ENCODE peak calls at places on chromosomes 4 and X, in five cellular contexts. D is astrocyte of the spinal cord, M is cardiac fibroblast, J is lung, R is SK-N-SH. I is an unnamed sample.

GRCh38 chr4:38860788-38861424 is 4.3 kb upstream of the TLR6 start:
- DNase-seq in D (no peak), J (peak), R (peak), M (peak), I (no peak)

GRCh38 chrX:71493111-71493613 is 39.7 kb upstream of the OGT start:
- DNase-seq in M (no peak), R (no peak), D (no peak), J (peak), I (no peak)

GRCh38 chr4:142549726-142550463 is 296.2 kb downstream of the INPP4B start:
- DNase-seq in R (no peak), M (peak), D (peak), J (no peak), I (peak)

GRCh38 chr4:103904126-103904525 is 184.3 kb upstream of the TACR3 start:
- DNase-seq in J (no peak), D (peak), M (no peak), R (no peak), I (peak)

GRCh38 chr4:128384765-128385164 is 97.2 kb upstream of the PGRMC2 start:
- DNase-seq in D (no peak), J (no peak), M (no peak), R (no peak), I (no peak)

GRCh38 chrX:143570747-143571146 is 53.5 kb upstream of the SPANXN3 start:
- DNase-seq in M (no peak), J (no peak), R (no peak), D (no peak), I (no peak)

GRCh38 chr4:72538006-72538405 is 31.0 kb downstream of the ADAMTS3 start:
- DNase-seq in D (no peak), M (no peak), J (no peak), R (no peak), I (no peak)

GRCh38 chr4:110483516-110483915 is 7.6 kb downstream of the ENPEP start:
- DNase-seq in J (no peak), D (no peak), R (no peak), M (no peak), I (no peak)

GRCh38 chr4:17358236-17358635 is 153.7 kb downstream of the QDPR start:
- DNase-seq in M (no peak), J (no peak), R (no peak), D (no peak), I (no peak)

GRCh38 chr4:101155368-101155767 is 192.0 kb downstream of the PPP3CA start:
- DNase-seq in J (no peak), M (peak), D (peak), R (no peak), I (peak)

GRCh38 chr4:164997324-164997723 is 19.9 kb upstream of the TRIM61 start:
- DNase-seq in D (no peak), J (no peak), M (peak), R (no peak), I (no peak)

GRCh38 chr4:88415982-88416381 is 37.3 kb downstream of the HERC6 start:
- DNase-seq in M (no peak), J (no peak), D (no peak), R (no peak), I (no peak)

GRCh38 chrX:39150621-39151020 is 349.4 kb downstream of the MID1IP1 start:
- DNase-seq in D (no peak), M (no peak), R (no peak), J (no peak), I (no peak)

GRCh38 chr4:8353912-8354453 is 84.4 kb downstream of the HTRA3 start:
- DNase-seq in M (no peak), D (peak), J (no peak), R (no peak), I (no peak)

GRCh38 chr4:8356856-8357255 is 83.7 kb downstream of the ACOX3 start:
- DNase-seq in D (no peak), J (no peak), R (no peak), M (no peak), I (no peak)

GRCh38 chr4:8353158-8353495 is 83.6 kb downstream of the HTRA3 start:
- DNase-seq in R (no peak), M (no peak), J (no peak), D (no peak), I (no peak)

GRCh38 chr4:8355306-8355705 is 85.2 kb downstream of the ACOX3 start:
- DNase-seq in R (no peak), D (no peak), M (no peak), J (no peak), I (no peak)

GRCh38 chr4:8355864-8356565 is 84.5 kb downstream of the ACOX3 start:
- DNase-seq in J (no peak), R (no peak), D (peak), M (peak), I (no peak)
- TF ChIP-seq CTCF in J (no peak), R (no peak), D (no peak), M (no peak), I (no peak)

DNA sequence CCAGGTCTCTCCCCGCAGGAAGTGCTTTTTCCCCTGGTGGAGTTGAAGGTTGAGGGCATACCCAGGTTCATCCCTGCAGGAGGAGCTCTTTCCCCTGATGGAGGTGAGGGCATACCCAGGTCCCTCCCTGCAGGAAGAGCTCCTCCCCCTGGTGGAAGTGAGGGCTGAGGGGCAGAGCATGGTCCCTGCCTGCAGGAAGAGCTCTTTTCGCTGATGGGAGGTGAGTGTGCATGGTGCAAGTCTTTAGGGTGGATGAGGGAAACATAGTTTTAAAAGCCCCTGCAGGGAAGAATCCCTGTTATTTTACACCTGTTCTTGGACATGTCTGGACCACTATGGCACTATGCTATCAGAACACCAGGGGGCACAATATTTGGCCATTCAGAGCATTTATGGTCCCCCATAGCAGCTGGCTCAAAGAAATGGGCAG is 43.7 kb upstream of the PUDP start:
- DNase-seq in M (peak), D (no peak), J (no peak), R (no peak), I (no peak)
- TF ChIP-seq CTCF in M (no peak), D (peak), J (no peak), R (peak), I (peak)

GRCh38 chr4:112854420-112854819 is 195.0 kb upstream of the ANK2 start:
- DNase-seq in M (no peak), R (no peak), D (no peak), J (no peak), I (no peak)

GRCh38 chr4:112857461-112857860 is 192.0 kb upstream of the ANK2 start:
- DNase-seq in D (peak), M (peak), R (no peak), J (no peak), I (peak)

GRCh38 chr4:112855058-112855457 is 194.4 kb upstream of the ANK2 start:
- DNase-seq in D (no peak), R (no peak), M (no peak), J (no peak), I (no peak)

GRCh38 chr4:112852586-112852985 is 196.9 kb upstream of the ANK2 start:
- DNase-seq in J (no peak), M (no peak), R (no peak), D (no peak), I (no peak)

DNA sequence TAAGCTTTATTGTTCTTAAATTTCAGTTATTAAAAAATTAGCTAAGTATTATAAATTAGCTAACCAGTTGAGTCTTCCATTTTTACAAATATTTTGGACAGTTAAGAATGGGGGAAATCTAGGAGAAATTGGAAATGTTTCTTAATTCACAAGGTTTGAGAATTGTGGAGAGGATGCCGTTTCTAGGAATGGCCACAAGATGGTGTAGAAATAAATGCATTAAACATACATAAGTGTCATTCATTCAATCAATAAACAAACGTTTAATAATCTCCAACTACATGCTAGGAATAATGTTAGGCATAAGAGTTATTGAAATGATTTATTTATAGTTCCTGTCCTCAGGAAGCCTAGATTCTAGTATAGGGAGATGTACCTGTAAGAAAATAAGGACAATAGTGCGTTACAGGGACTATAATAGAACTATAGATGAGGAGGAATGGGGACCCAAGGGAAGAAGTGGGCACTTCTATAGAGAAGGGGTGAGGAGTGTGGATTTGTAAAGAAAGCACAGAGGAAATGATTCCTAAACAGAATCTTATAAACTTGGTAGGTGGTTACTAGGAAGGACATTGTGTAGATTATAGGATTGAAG is 195.7 kb upstream of the ANK2 start:
- DNase-seq in J (no peak), D (peak), R (no peak), M (peak), I (no peak)
- TF ChIP-seq CTCF in J (no peak), D (peak), R (peak), M (peak), I (peak)

GRCh38 chr4:59161249-59161648 is 2038.9 kb upstream of the ADGRL3 start:
- DNase-seq in J (no peak), R (no peak), D (no peak), M (no peak), I (no peak)
- TF ChIP-seq CTCF in J (no peak), R (peak), D (no peak), M (no peak), I (no peak)

DNA sequence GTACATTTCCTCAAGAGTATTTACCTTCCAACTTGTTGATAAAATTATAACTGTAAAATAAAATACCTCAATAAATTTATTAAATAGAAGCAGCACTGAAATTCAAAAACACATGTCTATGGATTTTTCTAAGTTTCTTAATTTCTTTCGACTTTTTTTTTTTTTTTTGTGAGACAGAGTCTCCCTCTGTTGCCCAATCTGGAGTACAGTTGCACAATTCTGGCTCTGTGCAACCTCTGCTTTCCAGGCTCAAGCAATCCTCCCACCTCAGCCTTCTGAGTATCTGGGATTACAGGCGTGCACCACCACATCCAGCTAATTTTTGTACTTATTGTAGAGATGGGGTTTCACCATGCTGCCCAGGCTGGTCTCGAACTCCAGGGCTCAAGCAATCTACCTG is 79.8 kb downstream of the IQCM start:
- DNase-seq in J (no peak), R (no peak), D (no peak), M (peak), I (no peak)
- TF ChIP-seq CTCF in J (no peak), R (no peak), D (no peak), M (no peak), I (no peak)